ENCODE peak calls at places on chromosome 11, in six cellular contexts. Y is AG04449, Q is astrocyte of the cerebellum, V is GM12865, U is H9, N is HFFc6. K is an unnamed sample.

GRCh38 chr11:61011950-61012830 is 40.7 kb downstream of the CD6 start:
- DNase-seq in Y (no peak), Q (peak), N (no peak), U (no peak), V (no peak), K (peak)

GRCh38 chr11:35622070-35622469 is 3.8 kb downstream of the FJX1 start:
- DNase-seq in U (no peak), N (peak), Q (peak), Y (no peak), V (no peak), K (no peak)

GRCh38 chr11:36953986-36954385 is 355.9 kb upstream of the RAG2 start:
- DNase-seq in U (no peak), V (no peak), Q (peak), Y (no peak), N (peak), K (no peak)

GRCh38 chr11:122650619-122651018 is 4.9 kb upstream of the UBASH3B start:
- DNase-seq in Y (no peak), Q (no peak), V (no peak), U (no peak), N (no peak), K (no peak)

GRCh38 chr11:57335343-57336110 is at the start of gene SSRP1:
- DNase-seq in U (peak), N (peak), Y (no peak), Q (peak), V (peak), K (peak)

GRCh38 chr11:103958475-103959215 is 77.8 kb upstream of the DDI1 start:
- DNase-seq in N (no peak), V (peak), U (no peak), Q (no peak), Y (no peak), K (no peak)

GRCh38 chr11:61120865-61121831 is 18.9 kb downstream of the CD5 start:
- DNase-seq in V (peak), N (peak), U (no peak), Q (no peak), Y (no peak), K (peak)

GRCh38 chr11:132054822-132055221 is 684.4 kb downstream of the NTM start:
- DNase-seq in Q (peak), V (no peak), Y (peak), N (peak), U (no peak), K (no peak)

GRCh38 chr11:34050967-34051348 is 573 bp upstream of the CAPRIN1 start:
- DNase-seq in Q (no peak), V (no peak), N (peak), Y (no peak), U (no peak), K (no peak)

GRCh38 chr11:65781152-65781961 is 581 bp upstream of the AP5B1 start:
- DNase-seq in Q (no peak), N (no peak), U (peak), Y (no peak), V (no peak), K (no peak)

GRCh38 chr11:104594228-104594958 is 303.9 kb downstream of the CASP12 start:
- DNase-seq in N (no peak), Q (no peak), Y (no peak), V (no peak), U (no peak), K (no peak)

GRCh38 chr11:109644158-109644557 is 222.2 kb downstream of the C11orf87 start:
- DNase-seq in Q (peak), Y (no peak), N (no peak), V (no peak), U (no peak), K (no peak)

GRCh38 chr11:44899959-44900358 is 50.7 kb downstream of the TP53I11 start:
- DNase-seq in Y (no peak), N (peak), V (peak), U (peak), Q (peak), K (no peak)

GRCh38 chr11:45665206-45665932 is at the start of gene CHST1:
- DNase-seq in U (peak), N (no peak), V (no peak), Y (no peak), Q (no peak), K (no peak)

GRCh38 chr11:57460017-57460755 is at the start of gene RTN4RL2:
- DNase-seq in U (peak), Q (no peak), Y (no peak), V (peak), N (no peak), K (peak)

GRCh38 chr11:70550456-70551195 is 152.3 kb downstream of the CTTN start:
- DNase-seq in Y (no peak), U (no peak), N (no peak), V (no peak), Q (no peak), K (no peak)

GRCh38 chr11:77510095-77510494 is 36.2 kb upstream of the PAK1 start:
- DNase-seq in V (no peak), Q (no peak), Y (no peak), N (no peak), U (no peak), K (no peak)

GRCh38 chr11:77506857-77507256 is 33.0 kb upstream of the PAK1 start:
- DNase-seq in N (peak), U (no peak), Q (no peak), V (no peak), Y (no peak), K (no peak)

GRCh38 chr11:77512092-77512491 is 38.2 kb upstream of the PAK1 start:
- DNase-seq in Y (no peak), Q (no peak), N (no peak), U (no peak), V (no peak), K (no peak)

GRCh38 chr11:77505956-77506355 is 32.1 kb upstream of the PAK1 start:
- DNase-seq in Y (no peak), Q (no peak), U (no peak), V (no peak), N (no peak), K (no peak)

GRCh38 chr11:77508031-77508430 is 34.1 kb upstream of the PAK1 start:
- DNase-seq in Y (no peak), Q (no peak), U (no peak), V (no peak), N (no peak), K (no peak)
- TF ChIP-seq CTCF in Y (no peak), Q (no peak), U (no peak), V (no peak), N (peak), K (no peak)

GRCh38 chr11:97909544-97910394 is 1111.0 kb upstream of the CNTN5 start:
- DNase-seq in Y (peak), Q (peak), U (no peak), V (no peak), N (peak), K (no peak)
- TF ChIP-seq CTCF in Y (no peak), Q (no peak), U (no peak), V (no peak), N (no peak), K (no peak)

GRCh38 chr11:837990-838307 is 4.4 kb downstream of the POLR2L start:
- DNase-seq in V (no peak), U (no peak), Q (no peak), Y (no peak), N (no peak), K (no peak)

GRCh38 chr11:837189-837989 is 4.6 kb downstream of the CD151 start:
- DNase-seq in U (no peak), N (no peak), Q (no peak), V (no peak), Y (no peak), K (no peak)

GRCh38 chr11:839875-840617 is 2.3 kb downstream of the POLR2L start:
- DNase-seq in Q (no peak), U (no peak), Y (no peak), N (no peak), V (no peak), K (no peak)

GRCh38 chr11:839280-839623 is 3.1 kb downstream of the POLR2L start:
- DNase-seq in Y (no peak), Q (no peak), N (no peak), V (no peak), U (no peak), K (no peak)

DNA sequence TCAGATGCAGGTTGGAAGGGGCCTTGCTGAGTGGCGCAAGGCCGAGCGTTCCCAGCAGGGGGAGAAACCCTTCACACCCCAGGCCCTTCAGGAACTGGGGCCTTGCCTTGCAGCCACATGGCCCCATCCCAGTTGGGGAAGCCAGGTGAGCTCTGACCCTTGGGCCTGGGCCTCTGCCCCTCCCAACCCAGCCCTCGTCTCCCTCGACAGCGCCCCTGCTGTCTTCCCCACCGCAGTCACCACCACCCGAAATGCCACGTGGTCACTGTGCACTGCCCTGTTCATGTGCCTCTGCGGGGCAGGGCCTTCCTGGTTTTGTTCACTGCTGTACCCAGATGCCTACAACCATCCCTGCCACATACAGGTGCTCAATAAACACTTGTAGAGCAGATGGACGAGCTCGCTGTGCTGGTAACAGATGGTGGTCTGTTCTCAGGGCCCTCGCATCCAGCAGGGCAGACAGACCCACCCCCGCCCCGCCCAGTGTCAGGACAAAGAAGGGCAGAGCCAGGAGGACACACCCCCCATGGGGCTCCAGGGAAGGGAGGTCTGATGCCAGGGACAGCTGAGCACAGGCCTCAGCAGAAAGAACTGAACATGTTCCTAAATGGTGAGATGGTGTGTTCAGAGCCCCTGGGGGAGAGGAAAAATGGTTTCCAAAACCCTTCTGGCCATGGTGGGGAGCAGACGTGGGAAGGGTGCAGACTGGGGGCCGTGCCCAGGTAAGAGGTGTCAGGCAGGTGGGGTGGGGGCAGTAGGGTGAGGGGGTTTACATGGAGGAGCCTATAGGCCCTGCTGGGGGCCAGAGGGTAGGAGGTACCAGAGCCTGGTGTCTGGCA is 3.7 kb downstream of the POLR2L start:
- DNase-seq in Y (no peak), V (no peak), Q (no peak), N (no peak), U (peak), K (no peak)
- TF ChIP-seq CTCF in Y (peak), V (peak), Q (peak), N (peak), U (peak), K (no peak)

DNA sequence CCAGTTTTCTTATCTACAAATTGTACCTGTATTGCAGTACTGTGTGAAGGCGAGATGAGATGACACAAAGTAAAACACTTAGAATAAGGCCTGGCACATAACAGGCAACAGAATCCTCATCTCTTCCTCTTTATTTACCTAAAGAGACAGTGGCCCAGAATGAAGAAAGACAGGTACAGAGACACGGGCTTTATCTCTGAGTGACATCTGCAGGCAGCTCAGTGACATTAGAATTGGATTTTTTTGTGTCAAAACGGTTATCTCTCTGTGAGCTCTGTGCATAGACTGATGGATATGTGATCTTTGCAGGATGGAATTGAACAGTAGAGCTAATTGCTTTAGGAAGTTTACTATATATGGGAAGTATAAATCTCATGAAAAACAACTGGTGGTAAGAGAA is 36.2 kb upstream of the TRPC6 start:
- DNase-seq in N (no peak), V (no peak), Q (no peak), Y (no peak), U (no peak), K (no peak)
- TF ChIP-seq CTCF in N (no peak), V (no peak), Q (no peak), Y (no peak), U (peak), K (no peak)

DNA sequence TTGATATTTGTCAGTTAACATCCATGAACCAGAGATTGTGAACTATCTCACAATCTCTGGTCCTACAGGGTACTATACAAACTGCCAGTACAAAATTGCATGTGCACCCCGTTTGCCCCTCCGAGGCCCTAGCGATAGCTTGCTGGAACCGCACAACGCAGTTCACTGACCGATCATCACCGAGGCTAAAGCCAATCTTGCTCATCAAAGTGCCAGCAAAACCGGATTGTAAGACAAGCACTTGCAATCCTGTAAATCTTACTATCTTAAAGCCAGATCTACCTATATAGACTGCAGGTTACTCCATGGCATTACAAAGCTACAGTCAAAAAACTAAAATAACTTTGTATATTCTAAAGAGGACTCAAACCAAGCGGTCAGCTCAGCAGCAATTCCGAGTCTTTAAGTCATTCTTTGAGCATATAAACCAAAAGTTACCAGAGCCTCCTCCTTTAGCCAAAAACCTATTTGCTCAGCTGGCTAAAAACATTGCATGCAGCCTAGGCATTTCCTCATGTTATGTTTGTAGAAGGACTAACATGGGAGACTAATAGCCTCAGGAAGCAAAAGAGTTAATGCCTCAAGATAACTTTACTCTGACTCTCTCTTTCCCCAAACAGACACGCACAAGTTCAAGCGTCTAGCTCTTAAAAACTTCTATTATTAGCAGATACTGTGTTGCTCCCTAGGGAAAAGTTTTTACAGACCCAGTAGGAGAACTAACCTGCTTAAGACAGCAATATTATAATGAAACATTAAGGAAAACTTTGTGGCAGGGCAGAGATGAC is 30.7 kb upstream of the CPT1A start:
- DNase-seq in N (peak), U (no peak), V (no peak), Q (no peak), Y (peak), K (no peak)
- TF ChIP-seq CTCF in N (no peak), U (no peak), V (no peak), Q (no peak), Y (no peak), K (no peak)

DNA sequence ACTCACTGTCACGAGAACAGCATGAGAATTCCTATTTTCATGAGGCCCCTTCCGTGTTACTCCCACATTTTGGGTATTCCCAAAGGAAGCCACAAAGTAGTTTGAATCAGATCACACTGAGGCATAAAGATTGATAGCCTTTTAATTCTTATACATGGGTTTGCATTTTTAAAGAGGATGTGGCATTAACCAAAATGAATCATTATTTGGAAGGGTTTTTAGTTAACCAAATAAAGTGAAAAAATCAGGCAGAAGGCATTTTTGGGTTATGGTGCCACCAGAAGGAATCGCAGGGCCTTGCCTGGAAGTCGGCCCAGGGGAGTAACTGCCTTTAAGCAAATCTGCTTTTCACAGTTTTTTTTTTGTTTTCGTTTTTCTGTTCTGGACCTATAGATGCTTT is 55.4 kb downstream of the HSD17B12 start:
- DNase-seq in N (peak), Y (peak), V (no peak), Q (peak), U (no peak), K (no peak)
- TF ChIP-seq CTCF in N (peak), Y (peak), V (no peak), Q (no peak), U (no peak), K (no peak)

GRCh38 chr11:76695133-76695532 is 24.6 kb upstream of the LRRC32 start:
- DNase-seq in N (no peak), V (no peak), Y (no peak), U (no peak), Q (no peak), K (no peak)
- TF ChIP-seq CTCF in N (peak), V (no peak), Y (no peak), U (peak), Q (no peak), K (no peak)